ENCODE peak calls at places on chromosome 11, in ten cellular contexts. I is foreskin keratinocyte; E is foreskin melanocyte; Y is HTR-8/SVneo; T is effector memory CD4-positive, alpha-beta T cell; B is amniotic epithelial cell; M is T-cell; O is KG1; K is substantia nigra; X is lung microvascular endothelial cell. J is an unnamed sample.

GRCh38 chr11:117607449-117607848 is 189.6 kb downstream of the DSCAML1 start:
- DNase-seq in M (no peak), K (no peak), Y (no peak), X (no peak), E (no peak), O (no peak), I (no peak), T (no peak), B (no peak), J (no peak)

GRCh38 chr11:6735306-6735705 is 36.5 kb downstream of the OR2AG2 start:
- DNase-seq in O (peak), I (no peak), T (no peak), X (no peak), K (no peak), Y (no peak), B (no peak), M (no peak), E (peak), J (no peak)

GRCh38 chr11:64644348-64645242 is 53.6 kb downstream of the SLC22A12 start:
- DNase-seq in E (no peak), T (no peak), O (no peak), I (no peak), K (peak), M (no peak), X (no peak), B (no peak), Y (no peak), J (no peak)

GRCh38 chr11:46726206-46726862 is 7.3 kb downstream of the F2 start:
- DNase-seq in T (no peak), K (no peak), E (no peak), I (no peak), X (no peak), B (no peak), M (no peak), Y (no peak), O (no peak), J (no peak)

GRCh38 chr11:12180257-12181205 is 70.1 kb downstream of the MICAL2 start:
- DNase-seq in X (no peak), O (no peak), T (no peak), E (no peak), B (peak), K (no peak), M (no peak), Y (no peak), I (no peak), J (no peak)

GRCh38 chr11:17927643-17928343 is 85.1 kb downstream of the SERGEF start:
- DNase-seq in E (peak), M (no peak), T (no peak), B (peak), Y (no peak), K (no peak), X (no peak), O (no peak), I (no peak), J (no peak)

GRCh38 chr11:27013741-27014415 is 20.0 kb downstream of the FIBIN start:
- DNase-seq in O (no peak), E (no peak), Y (no peak), B (peak), K (no peak), M (no peak), I (peak), T (no peak), X (no peak), J (no peak)

GRCh38 chr11:85590848-85591483 is 36.2 kb downstream of the DLG2 start:
- DNase-seq in O (no peak), E (peak), I (peak), B (peak), X (peak), K (no peak), T (no peak), Y (peak), M (no peak), J (peak)